ENCODE peak calls at places on chromosomes 6 and 20, in four cellular contexts. K is WTC11, J is K562, W is GM12878. M is an unnamed sample.

GRCh38 chr6:154937306-154938244 is 57.5 kb upstream of the TIAM2 start:
- DNase-seq in K (peak), W (no peak), J (no peak), M (no peak)

GRCh38 chr20:25025986-25026605 is 31.8 kb downstream of the ACSS1 start:
- DNase-seq in W (no peak), K (no peak), J (no peak), M (no peak)

GRCh38 chr6:135267085-135267484 is 86.0 kb downstream of the MYB start:
- DNase-seq in W (no peak), J (no peak), K (no peak), M (peak)

GRCh38 chr6:44650947-44651346 is 263.4 kb downstream of the CDC5L start:
- DNase-seq in K (no peak), W (no peak), J (no peak), M (no peak)

GRCh38 chr20:55090301-55090700 is 614.9 kb downstream of the DOK5 start:
- DNase-seq in W (no peak), J (no peak), K (no peak), M (no peak)

GRCh38 chr6:3867616-3868502 is 18.7 kb downstream of the FAM50B start:
- DNase-seq in J (no peak), K (no peak), W (no peak), M (no peak)

GRCh38 chr6:88612631-88613030 is 350.8 kb downstream of the RNGTT start:
- DNase-seq in W (no peak), K (no peak), J (no peak), M (no peak)

GRCh38 chr6:7316658-7317533 is 3.9 kb upstream of the SSR1 start:
- DNase-seq in W (no peak), K (no peak), J (no peak), M (no peak)

GRCh38 chr20:8722277-8722928 is 346.5 kb upstream of the PLCB4 start:
- DNase-seq in W (peak), K (peak), J (peak), M (peak)

GRCh38 chr6:7650876-7651275 is 60.9 kb downstream of the SNRNP48 start:
- DNase-seq in J (no peak), K (no peak), W (no peak), M (no peak)

GRCh38 chr6:43433148-43433547 is 5.8 kb downstream of the ABCC10 start:
- DNase-seq in K (no peak), J (no peak), W (no peak), M (no peak)

GRCh38 chr6:62086047-62086446 is 200.0 kb downstream of the KHDRBS2 start:
- DNase-seq in W (no peak), J (no peak), K (no peak), M (no peak)

GRCh38 chr6:148926478-148926877 is 179.6 kb downstream of the UST start:
- DNase-seq in J (no peak), K (no peak), W (no peak), M (no peak)

GRCh38 chr6:131950767-131951575 is at the start of gene CCN2:
- DNase-seq in K (peak), J (no peak), W (no peak), M (peak)

GRCh38 chr20:7879883-7880282 is 60.4 kb downstream of the HAO1 start:
- DNase-seq in J (no peak), W (no peak), K (no peak), M (peak)

GRCh38 chr6:64539917-64540316 is 904.3 kb downstream of the PHF3 start:
- DNase-seq in W (no peak), J (no peak), K (no peak), M (no peak)

GRCh38 chr6:116577486-116577885 is 6.2 kb downstream of the RWDD1 start:
- DNase-seq in W (no peak), J (no peak), K (no peak), M (no peak)

GRCh38 chr6:47762502-47762901 is 19.3 kb upstream of the OPN5 start:
- DNase-seq in K (no peak), W (no peak), J (no peak), M (no peak)

GRCh38 chr20:20184149-20184548 is 131.8 kb downstream of the CFAP61 start:
- DNase-seq in K (peak), J (peak), W (no peak), M (no peak)

GRCh38 chr20:20491110-20491783 is 123.3 kb downstream of the INSM1 start:
- DNase-seq in J (no peak), K (no peak), W (no peak), M (no peak)

GRCh38 chr6:12290490-12290820 is 294 bp downstream of the EDN1 start:
- DNase-seq in J (no peak), K (no peak), W (no peak), M (no peak)

DNA sequence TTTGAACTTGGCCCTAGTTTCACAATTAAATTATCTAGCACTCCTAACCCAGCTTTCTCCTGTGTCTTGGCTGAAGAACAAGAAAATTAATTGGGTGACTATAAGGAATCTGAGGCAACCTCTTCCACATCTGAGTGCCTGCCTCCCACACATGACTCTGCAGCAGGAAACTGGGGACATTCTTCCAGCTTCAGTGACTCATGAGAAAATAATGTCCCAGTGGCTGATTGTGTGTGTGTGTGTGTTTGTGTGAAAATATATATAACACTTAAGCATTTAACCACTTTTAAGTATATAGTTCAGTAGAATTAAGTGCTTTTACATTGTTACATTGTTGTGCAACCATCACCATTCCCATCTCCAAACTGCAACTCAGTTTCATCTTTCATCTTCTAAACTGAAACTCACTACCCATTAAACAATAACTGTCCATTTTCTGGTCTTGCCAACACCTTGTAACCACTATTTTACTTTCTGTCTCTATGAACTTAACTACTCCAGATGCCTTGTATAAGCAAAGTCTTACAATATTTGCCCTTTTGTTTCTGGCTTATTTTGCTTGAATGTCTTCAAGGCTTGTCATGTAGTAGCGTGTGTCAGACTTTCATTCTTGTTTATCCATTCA is 8.7 kb downstream of the TRIM38 start:
- DNase-seq in W (no peak), J (peak), K (no peak), M (peak)
- TF ChIP-seq ATF2 in W (no peak), J (no peak), K (no peak), M (no peak)

DNA sequence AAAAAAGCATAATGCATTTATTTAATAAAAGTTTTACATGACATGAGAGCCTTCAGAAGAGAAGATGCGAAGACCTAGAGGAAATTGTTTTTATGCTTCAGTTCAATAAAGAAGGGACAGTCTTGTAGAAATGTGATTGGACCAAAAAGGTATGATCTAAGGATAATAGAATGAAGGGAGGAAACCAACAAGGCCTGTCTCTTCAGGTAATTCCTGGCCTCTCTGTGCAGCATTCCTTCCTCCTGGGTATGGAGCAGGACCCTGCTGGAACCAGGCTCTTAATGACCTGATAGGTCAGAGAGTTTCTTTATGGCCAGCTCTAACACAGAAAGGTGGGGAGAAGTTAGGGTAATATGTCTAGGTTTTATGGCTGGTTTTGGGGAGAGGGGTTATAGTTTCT is 162.8 kb upstream of the HEY2 start:
- DNase-seq in J (no peak), K (no peak), W (no peak), M (no peak)
- TF ChIP-seq ESRRA in J (no peak), K (no peak), W (no peak), M (no peak)

GRCh38 chr6:24126586-24127192 is 674 bp downstream of the NRSN1 start:
- DNase-seq in J (peak), W (no peak), K (peak), M (peak)

GRCh38 chr6:24131751-24132150 is 5.7 kb downstream of the NRSN1 start:
- DNase-seq in K (no peak), J (no peak), W (no peak), M (no peak)

GRCh38 chr6:24127316-24127715 is 1.3 kb downstream of the NRSN1 start:
- DNase-seq in W (no peak), K (no peak), J (no peak), M (no peak)

GRCh38 chr6:24122139-24122538 is 3.9 kb upstream of the NRSN1 start:
- DNase-seq in J (no peak), W (no peak), K (no peak), M (no peak)

DNA sequence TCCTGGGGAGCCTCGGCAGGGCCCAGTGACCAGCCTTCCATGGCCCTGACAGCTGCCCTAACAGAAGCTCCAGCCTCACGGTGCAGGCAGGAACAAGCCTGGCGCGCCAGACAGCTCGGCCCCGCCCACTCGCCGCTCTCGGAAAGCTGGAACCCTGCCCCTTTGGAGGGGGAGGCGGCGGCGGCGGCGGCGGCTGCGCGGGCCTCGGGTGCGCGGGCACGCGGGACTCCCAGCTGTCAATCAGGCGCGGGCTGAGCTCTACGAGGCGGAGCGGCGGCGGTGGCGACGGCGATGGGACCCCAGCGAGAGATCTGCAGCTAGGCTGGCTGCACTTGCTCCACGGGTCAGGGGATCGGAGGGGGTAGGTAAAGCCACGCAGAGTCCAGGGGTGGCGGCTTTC is at the start of gene NRSN1:
- DNase-seq in K (peak), J (peak), W (no peak), M (peak)
- TF ChIP-seq ATF2 in K (no peak), J (no peak), W (no peak), M (no peak)

GRCh38 chr6:169783971-169784930 is 32.8 kb downstream of the ERMARD start:
- DNase-seq in J (no peak), W (no peak), K (no peak), M (no peak)
- TF ChIP-seq ESRRA in J (no peak), W (no peak), K (no peak), M (no peak)

GRCh38 chr20:62069741-62070216 is 4.1 kb upstream of the TAF4 start:
- DNase-seq in W (no peak), K (no peak), J (no peak), M (no peak)
- TF ChIP-seq ATF2 in W (no peak), K (no peak), J (no peak), M (no peak)

GRCh38 chr6:112749673-112750072 is 402.5 kb downstream of the RFPL4B start:
- DNase-seq in K (no peak), J (no peak), W (no peak), M (no peak)

GRCh38 chr6:112752791-112753190 is 405.7 kb downstream of the RFPL4B start:
- DNase-seq in J (no peak), W (no peak), K (no peak), M (no peak)
- TF ChIP-seq ESRRA in J (no peak), W (no peak), K (no peak), M (no peak)

DNA sequence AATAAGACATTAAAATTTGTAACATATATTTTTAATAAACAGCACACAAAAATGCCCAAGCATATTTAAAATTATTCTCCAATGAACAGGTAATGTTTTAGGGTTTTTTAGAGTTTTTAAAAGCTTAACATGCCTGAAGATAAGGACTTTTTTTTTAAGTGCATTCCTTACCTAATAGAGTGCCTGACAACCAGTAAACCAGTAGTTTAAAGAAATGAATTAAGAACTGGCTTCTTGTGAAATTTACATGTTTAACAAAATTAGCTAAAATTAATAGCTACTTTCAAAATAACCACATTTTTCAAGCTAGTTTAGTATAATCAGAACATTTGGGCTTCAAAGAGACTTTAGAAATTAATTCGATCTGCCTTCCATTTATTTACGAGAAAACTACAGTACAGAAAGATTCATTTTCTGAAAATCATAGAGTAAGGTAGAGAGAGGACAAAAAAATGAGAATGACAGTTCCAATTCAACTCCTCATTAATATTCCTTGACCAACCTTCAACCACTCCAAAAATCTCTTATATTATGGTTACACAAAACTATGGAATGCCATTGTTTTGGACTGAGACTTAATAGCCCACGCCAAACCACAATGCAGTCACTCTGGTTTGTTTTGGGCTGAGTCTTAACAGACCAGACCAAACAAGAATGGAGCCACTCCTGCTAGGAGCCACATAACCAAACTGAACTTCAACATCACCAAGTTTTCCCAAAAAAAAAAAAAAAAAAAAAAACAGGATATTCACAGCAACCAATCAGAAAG is 5.7 kb upstream of the PLN start:
- DNase-seq in K (no peak), W (no peak), J (no peak), M (no peak)
- TF ChIP-seq ATF2 in K (no peak), W (no peak), J (no peak), M (no peak)

DNA sequence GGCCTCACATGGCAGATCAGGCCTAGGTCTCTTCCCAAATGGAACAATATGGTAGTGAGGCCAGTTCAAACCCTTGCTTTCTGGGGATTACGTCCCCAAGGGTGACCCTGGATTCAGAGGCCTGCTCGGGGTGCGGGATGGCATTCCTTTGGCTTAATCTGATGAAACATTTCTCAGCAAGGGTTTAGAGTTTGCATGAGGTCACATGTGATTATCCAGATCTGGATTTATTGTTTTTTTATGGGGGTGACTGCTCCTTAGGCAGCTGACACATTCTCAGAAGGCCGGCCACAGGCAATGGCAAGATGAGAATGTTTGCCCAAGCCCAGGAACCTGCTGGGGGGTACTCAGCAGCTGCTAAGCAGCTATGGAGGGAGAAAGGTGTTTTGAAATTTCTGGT is 37.7 kb upstream of the FUCA2 start:
- DNase-seq in W (no peak), K (no peak), J (no peak), M (no peak)
- TF ChIP-seq ESRRA in W (no peak), K (no peak), J (no peak), M (no peak)

M was measured in HepG2.